ENCODE peak calls at places on chromosomes 11 and 22, in seven cellular contexts. One of them, this sample, is unnamed.

GRCh38 chr22:37464181-37464580 is 22.0 kb downstream of the MFNG start:
- DNase-seq in A549: no peak
- DNase-seq in brain microvascular endothelial cell: no peak
- DNase-seq in MM.1S: no peak
- DNase-seq in upper lobe of right lung: no peak
- DNase-seq in heart left ventricle: no peak
- DNase-seq in neural progenitor cell: no peak
- DNase-seq in this sample: no peak

GRCh38 chr11:85886089-85887056 is 31.2 kb downstream of the CCDC83 start:
- DNase-seq in A549: no peak
- DNase-seq in brain microvascular endothelial cell: no peak
- DNase-seq in MM.1S: no peak
- DNase-seq in upper lobe of right lung: no peak
- DNase-seq in heart left ventricle: no peak
- DNase-seq in neural progenitor cell: no peak
- DNase-seq in this sample: no peak

GRCh38 chr22:42432020-42432596 is at the start of gene NFAM1:
- DNase-seq in A549: no peak
- DNase-seq in brain microvascular endothelial cell: no peak
- DNase-seq in MM.1S: no peak
- DNase-seq in upper lobe of right lung: peak; percentile 81
- DNase-seq in heart left ventricle: peak; percentile 66
- DNase-seq in neural progenitor cell: peak; percentile 41
- DNase-seq in this sample: no peak

GRCh38 chr11:30481816-30482215 is 104.3 kb downstream of the MPPED2 start:
- DNase-seq in A549: no peak
- DNase-seq in brain microvascular endothelial cell: no peak
- DNase-seq in MM.1S: no peak
- DNase-seq in upper lobe of right lung: no peak
- DNase-seq in heart left ventricle: no peak
- DNase-seq in neural progenitor cell: no peak
- DNase-seq in this sample: no peak

GRCh38 chr11:123773959-123774358 is 19.6 kb upstream of the OR6X1 start:
- DNase-seq in A549: no peak
- DNase-seq in brain microvascular endothelial cell: no peak
- DNase-seq in MM.1S: no peak
- DNase-seq in upper lobe of right lung: no peak
- DNase-seq in heart left ventricle: no peak
- DNase-seq in neural progenitor cell: no peak
- DNase-seq in this sample: no peak

GRCh38 chr11:12086271-12087074 is 23.9 kb upstream of the MICAL2 start:
- DNase-seq in A549: peak; percentile 89
- DNase-seq in brain microvascular endothelial cell: peak; percentile 95
- DNase-seq in MM.1S: no peak
- DNase-seq in upper lobe of right lung: peak; percentile 70
- DNase-seq in heart left ventricle: peak; percentile 66
- DNase-seq in neural progenitor cell: no peak
- DNase-seq in this sample: no peak

GRCh38 chr22:36946436-36947158 is 33.2 kb downstream of the CSF2RB start:
- DNase-seq in A549: no peak
- DNase-seq in brain microvascular endothelial cell: no peak
- DNase-seq in MM.1S: no peak
- DNase-seq in upper lobe of right lung: no peak
- DNase-seq in heart left ventricle: no peak
- DNase-seq in neural progenitor cell: no peak
- DNase-seq in this sample: no peak

GRCh38 chr11:2860636-2861035 is 24.9 kb downstream of the CDKN1C start:
- DNase-seq in A549: peak; percentile 52
- DNase-seq in brain microvascular endothelial cell: peak; percentile 7
- DNase-seq in MM.1S: no peak
- DNase-seq in upper lobe of right lung: no peak
- DNase-seq in heart left ventricle: no peak
- DNase-seq in neural progenitor cell: no peak
- DNase-seq in this sample: no peak

GRCh38 chr11:131408011-131408640 is 37.7 kb downstream of the NTM start:
- DNase-seq in A549: peak; percentile 7
- DNase-seq in brain microvascular endothelial cell: peak; percentile 36
- DNase-seq in MM.1S: peak; percentile 79
- DNase-seq in upper lobe of right lung: no peak
- DNase-seq in heart left ventricle: no peak
- DNase-seq in neural progenitor cell: peak; percentile 64
- DNase-seq in this sample: no peak

GRCh38 chr22:26800858-26801257 is 143.5 kb downstream of the MIAT start:
- DNase-seq in A549: no peak
- DNase-seq in brain microvascular endothelial cell: peak; percentile 25
- DNase-seq in MM.1S: no peak
- DNase-seq in upper lobe of right lung: no peak
- DNase-seq in heart left ventricle: no peak
- DNase-seq in neural progenitor cell: peak; percentile 88
- DNase-seq in this sample: no peak

GRCh38 chr11:77547863-77548551 is 41.7 kb upstream of the AQP11 start:
- DNase-seq in A549: peak; percentile 57
- DNase-seq in brain microvascular endothelial cell: peak; percentile 36
- DNase-seq in MM.1S: peak; percentile 70
- DNase-seq in upper lobe of right lung: no peak
- DNase-seq in heart left ventricle: peak; percentile 26
- DNase-seq in neural progenitor cell: peak; percentile 80
- DNase-seq in this sample: no peak

GRCh38 chr11:15878756-15879155 is 477.6 kb downstream of the SOX6 start:
- DNase-seq in A549: no peak
- DNase-seq in brain microvascular endothelial cell: no peak
- DNase-seq in MM.1S: no peak
- DNase-seq in upper lobe of right lung: no peak
- DNase-seq in heart left ventricle: no peak
- DNase-seq in neural progenitor cell: no peak
- DNase-seq in this sample: no peak

GRCh38 chr22:46421272-46421671 is 85.8 kb downstream of the TRMU start:
- DNase-seq in A549: no peak
- DNase-seq in brain microvascular endothelial cell: no peak
- DNase-seq in MM.1S: peak; percentile 87
- DNase-seq in upper lobe of right lung: no peak
- DNase-seq in heart left ventricle: no peak
- DNase-seq in neural progenitor cell: no peak
- DNase-seq in this sample: no peak

GRCh38 chr22:48205790-48206189 is 1443.3 kb downstream of the TBC1D22A start:
- DNase-seq in A549: no peak
- DNase-seq in brain microvascular endothelial cell: no peak
- DNase-seq in MM.1S: no peak
- DNase-seq in upper lobe of right lung: no peak
- DNase-seq in heart left ventricle: no peak
- DNase-seq in neural progenitor cell: no peak
- DNase-seq in this sample: no peak

GRCh38 chr22:50673231-50674126 is 856 bp downstream of the SHANK3 start:
- DNase-seq in A549: no peak
- DNase-seq in brain microvascular endothelial cell: no peak
- DNase-seq in MM.1S: no peak
- DNase-seq in upper lobe of right lung: no peak
- DNase-seq in heart left ventricle: no peak
- DNase-seq in neural progenitor cell: peak; percentile 62
- DNase-seq in this sample: peak; percentile 23

GRCh38 chr11:65426839-65427690 is 4.5 kb downstream of the NEAT1 start:
- DNase-seq in A549: no peak
- DNase-seq in brain microvascular endothelial cell: peak; percentile 61
- DNase-seq in MM.1S: peak; percentile 75
- DNase-seq in upper lobe of right lung: peak; percentile 70
- DNase-seq in heart left ventricle: peak; percentile 32
- DNase-seq in neural progenitor cell: no peak
- DNase-seq in this sample: peak; percentile 47

GRCh38 chr22:37007666-37008065 is 11.6 kb downstream of the TST start:
- DNase-seq in A549: no peak
- DNase-seq in brain microvascular endothelial cell: no peak
- DNase-seq in MM.1S: no peak
- DNase-seq in upper lobe of right lung: no peak
- DNase-seq in heart left ventricle: no peak
- DNase-seq in neural progenitor cell: peak; percentile 65
- DNase-seq in this sample: no peak

GRCh38 chr11:74141274-74141695 is 29.5 kb downstream of the C2CD3 start:
- DNase-seq in A549: no peak
- DNase-seq in brain microvascular endothelial cell: no peak
- DNase-seq in MM.1S: no peak
- DNase-seq in upper lobe of right lung: no peak
- DNase-seq in heart left ventricle: no peak
- DNase-seq in neural progenitor cell: peak; percentile 11
- DNase-seq in this sample: no peak

GRCh38 chr11:74138021-74138420 is 32.8 kb downstream of the C2CD3 start:
- DNase-seq in A549: no peak
- DNase-seq in brain microvascular endothelial cell: no peak
- DNase-seq in MM.1S: no peak
- DNase-seq in upper lobe of right lung: no peak
- DNase-seq in heart left ventricle: no peak
- DNase-seq in neural progenitor cell: no peak
- DNase-seq in this sample: no peak

GRCh38 chr11:74139151-74139918 is 31.5 kb downstream of the C2CD3 start:
- DNase-seq in A549: no peak
- DNase-seq in brain microvascular endothelial cell: no peak
- DNase-seq in MM.1S: no peak
- DNase-seq in upper lobe of right lung: no peak
- DNase-seq in heart left ventricle: no peak
- DNase-seq in neural progenitor cell: no peak
- DNase-seq in this sample: no peak

GRCh38 chr11:74135516-74135840 is 35.3 kb downstream of the C2CD3 start:
- DNase-seq in A549: no peak
- DNase-seq in brain microvascular endothelial cell: no peak
- DNase-seq in MM.1S: no peak
- DNase-seq in upper lobe of right lung: no peak
- DNase-seq in heart left ventricle: no peak
- DNase-seq in neural progenitor cell: no peak
- DNase-seq in this sample: no peak

DNA sequence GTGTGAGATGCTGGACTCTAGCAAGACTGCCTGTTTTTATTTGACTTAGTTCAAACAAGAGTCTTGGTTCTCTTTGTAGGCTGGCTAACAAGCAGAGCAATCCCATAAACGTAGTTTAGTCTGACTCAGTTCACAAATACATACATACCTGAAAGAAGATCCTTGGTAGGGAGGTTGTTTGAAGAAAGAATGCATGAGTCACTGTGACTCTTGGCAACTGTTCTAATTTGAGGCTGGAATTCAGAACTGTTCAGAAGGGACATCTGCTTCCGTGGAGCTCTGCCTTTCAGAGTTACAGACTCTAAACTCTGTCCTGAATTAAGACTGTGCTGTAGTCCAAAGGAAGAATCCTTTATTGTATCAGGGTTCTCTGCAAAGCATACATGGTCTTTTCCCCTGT is 32.2 kb downstream of the C2CD3 start:
- DNase-seq in A549: peak; percentile 74
- DNase-seq in brain microvascular endothelial cell: peak; percentile 94
- DNase-seq in MM.1S: no peak
- DNase-seq in upper lobe of right lung: no peak
- DNase-seq in heart left ventricle: peak; percentile 21
- DNase-seq in neural progenitor cell: no peak
- DNase-seq in this sample: no peak
- H3K27ac ChIP-seq in A549: peak overlapping the region; percentile 90
- H3K27ac ChIP-seq in brain microvascular endothelial cell: peak overlapping the region; percentile 81
- H3K27ac ChIP-seq in MM.1S: no peak overlapping the region
- H3K27ac ChIP-seq in upper lobe of right lung: peak overlapping the region; percentile 3
- H3K27ac ChIP-seq in heart left ventricle: peak overlapping the region; percentile 63
- H3K27ac ChIP-seq in neural progenitor cell: no peak overlapping the region
- H3K27ac ChIP-seq in this sample: peak overlapping the region; percentile 3

DNA sequence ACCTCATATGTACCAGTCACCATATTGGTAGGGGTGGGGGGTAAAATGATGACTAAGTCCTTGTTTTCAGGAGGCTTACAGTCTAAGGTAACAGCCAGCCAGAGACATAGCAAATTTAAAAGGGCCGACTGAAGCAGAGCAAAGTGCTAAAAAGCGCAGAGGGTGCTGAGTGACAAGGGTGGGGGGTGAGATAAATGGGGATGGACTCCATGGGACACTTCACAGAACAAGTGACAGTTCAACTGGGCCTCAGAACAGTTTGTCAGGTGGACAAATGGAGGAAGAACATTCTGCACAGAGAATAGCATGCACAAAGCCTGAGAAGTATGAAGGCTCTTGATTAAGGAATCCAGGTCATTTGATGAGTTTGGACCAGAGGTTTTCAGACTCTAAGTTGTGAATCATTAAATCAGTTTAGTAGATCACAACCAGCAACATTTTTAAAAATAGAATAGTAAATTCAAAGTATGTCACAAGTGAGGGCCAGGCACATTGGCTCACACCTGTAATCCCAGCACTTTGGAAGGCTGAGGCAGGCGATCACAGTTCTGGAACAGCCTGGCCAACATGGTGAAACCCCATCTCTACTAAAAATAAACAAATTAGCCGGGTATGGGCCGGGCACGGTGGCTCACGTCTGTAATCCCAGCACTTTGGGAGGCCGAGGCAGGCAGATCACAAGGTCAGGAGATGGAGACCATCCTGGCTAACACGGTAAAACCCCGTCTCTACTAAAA is 14.0 kb downstream of the BBS1 start:
- DNase-seq in A549: no peak
- DNase-seq in brain microvascular endothelial cell: no peak
- DNase-seq in MM.1S: no peak
- DNase-seq in upper lobe of right lung: no peak
- DNase-seq in heart left ventricle: no peak
- DNase-seq in neural progenitor cell: no peak
- DNase-seq in this sample: no peak
- H3K27ac ChIP-seq in A549: no peak overlapping the region
- H3K27ac ChIP-seq in brain microvascular endothelial cell: no peak overlapping the region
- H3K27ac ChIP-seq in MM.1S: no peak overlapping the region
- H3K27ac ChIP-seq in upper lobe of right lung: no peak overlapping the region
- H3K27ac ChIP-seq in heart left ventricle: peak overlapping the region; percentile 2
- H3K27ac ChIP-seq in neural progenitor cell: no peak overlapping the region
- H3K27ac ChIP-seq in this sample: no peak overlapping the region

GRCh38 chr22:23079814-23080521 is 9.6 kb downstream of the GNAZ start:
- DNase-seq in A549: no peak
- DNase-seq in brain microvascular endothelial cell: no peak
- DNase-seq in MM.1S: no peak
- DNase-seq in upper lobe of right lung: no peak
- DNase-seq in heart left ventricle: no peak
- DNase-seq in neural progenitor cell: no peak
- DNase-seq in this sample: no peak
- H3K27ac ChIP-seq in A549: no peak overlapping the region
- H3K27ac ChIP-seq in brain microvascular endothelial cell: no peak overlapping the region
- H3K27ac ChIP-seq in MM.1S: no peak overlapping the region
- H3K27ac ChIP-seq in upper lobe of right lung: no peak overlapping the region
- H3K27ac ChIP-seq in heart left ventricle: no peak overlapping the region
- H3K27ac ChIP-seq in neural progenitor cell: no peak overlapping the region
- H3K27ac ChIP-seq in this sample: peak overlapping the region; percentile 60

DNA sequence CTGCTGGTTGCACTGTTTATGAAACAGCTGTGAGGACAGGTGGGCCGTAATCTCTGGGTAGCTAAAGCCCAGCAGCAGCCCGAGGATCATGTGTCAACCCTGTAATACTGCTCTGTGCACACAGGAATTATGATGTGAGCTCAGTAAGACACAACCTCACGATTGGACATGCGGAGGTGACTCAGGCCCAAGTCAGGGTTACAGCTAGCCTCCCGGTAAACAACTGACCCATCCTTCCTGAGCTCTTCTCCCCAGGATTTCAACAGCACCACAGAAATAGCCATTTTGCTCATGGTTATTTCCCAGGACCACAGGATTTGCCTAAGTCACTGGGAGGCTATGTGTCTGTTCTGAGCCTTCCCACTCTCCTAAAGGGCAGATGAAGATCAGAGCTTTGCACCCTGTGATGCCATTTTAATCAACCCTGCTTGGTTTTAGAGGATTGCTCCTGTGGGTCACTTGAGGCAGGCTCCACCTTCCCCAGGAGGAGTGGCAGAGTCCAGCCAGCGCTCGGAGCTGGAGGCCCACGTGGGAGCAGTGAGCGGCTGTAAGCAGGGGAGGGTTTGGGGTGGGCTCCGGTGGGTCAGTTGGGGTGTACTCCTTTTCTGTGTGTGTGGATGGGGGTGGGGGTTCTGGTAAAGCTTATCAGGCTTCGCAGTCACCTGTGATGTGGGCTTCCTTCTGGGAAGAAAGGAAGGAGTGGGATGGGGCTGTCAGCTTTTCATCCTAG is at the start of gene AMPD3:
- DNase-seq in A549: peak; percentile 84
- DNase-seq in brain microvascular endothelial cell: peak; percentile 94
- DNase-seq in MM.1S: no peak
- DNase-seq in upper lobe of right lung: no peak
- DNase-seq in heart left ventricle: no peak
- DNase-seq in neural progenitor cell: peak; percentile 22
- DNase-seq in this sample: no peak
- H3K27ac ChIP-seq in A549: peak within 1 kb of the TSS; percentile 74
- H3K27ac ChIP-seq in brain microvascular endothelial cell: peak within 1 kb of the TSS; percentile 87
- H3K27ac ChIP-seq in MM.1S: peak within 1 kb of the TSS; percentile 81
- H3K27ac ChIP-seq in upper lobe of right lung: peak within 1 kb of the TSS; percentile 68
- H3K27ac ChIP-seq in heart left ventricle: no peak within 1 kb of the TSS
- H3K27ac ChIP-seq in neural progenitor cell: no peak within 1 kb of the TSS
- H3K27ac ChIP-seq in this sample: peak within 1 kb of the TSS; percentile 50